ENCODE peak calls at places on chromosomes 1 and 21, in ten cellular contexts. P, V, H, G, U, B, J, A, Z and C are unnamed samples.

GRCh38 chr21:33931799-33932390 is 16.3 kb upstream of the ATP5PO start:
- DNase-seq in G (no peak), H (no peak), V (peak), J (no peak), Z (peak), P (no peak), B (no peak), U (no peak), A (no peak), C (peak)

GRCh38 chr1:57600424-57600823 is 176.6 kb upstream of the DAB1 start:
- DNase-seq in Z (no peak), V (no peak), G (no peak), H (no peak), A (no peak), J (no peak), U (no peak), P (no peak), B (no peak), C (no peak)

GRCh38 chr1:216750031-216750627 is 26.9 kb upstream of the ESRRG start:
- DNase-seq in A (peak), Z (no peak), B (peak), G (peak), J (no peak), P (peak), U (peak), H (no peak), V (peak), C (no peak)

GRCh38 chr1:193533883-193534282 is 347.5 kb upstream of the B3GALT2 start:
- DNase-seq in H (no peak), A (no peak), B (no peak), P (no peak), G (no peak), U (no peak), J (no peak), V (no peak), Z (no peak), C (no peak)

GRCh38 chr1:157967205-157967604 is 26.2 kb upstream of the KIRREL1 start:
- DNase-seq in A (no peak), J (no peak), B (no peak), P (no peak), H (no peak), G (no peak), Z (no peak), V (no peak), U (no peak), C (no peak)

GRCh38 chr1:245277276-245277675 is 122.5 kb downstream of the KIF26B start:
- DNase-seq in P (no peak), U (peak), A (no peak), V (no peak), H (no peak), Z (no peak), B (peak), G (no peak), J (no peak), C (no peak)

GRCh38 chr1:193763313-193763712 is 576.9 kb upstream of the B3GALT2 start:
- DNase-seq in H (no peak), G (peak), V (no peak), A (peak), J (no peak), P (peak), B (no peak), U (no peak), Z (no peak), C (no peak)

GRCh38 chr1:54499097-54500029 is 48.7 kb upstream of the ACOT11 start:
- DNase-seq in U (peak), H (no peak), P (peak), A (no peak), V (peak), G (peak), Z (peak), B (peak), J (no peak), C (peak)

GRCh38 chr1:32539584-32540571 is 651 bp downstream of the ZBTB8A start:
- DNase-seq in H (peak), G (peak), Z (peak), B (peak), A (peak), V (peak), J (no peak), U (peak), P (peak), C (peak)

GRCh38 chr1:158103860-158104522 is 76.7 kb upstream of the CD1D start:
- DNase-seq in Z (no peak), A (no peak), G (no peak), J (no peak), U (no peak), P (no peak), H (no peak), V (no peak), B (peak), C (no peak)

GRCh38 chr1:167095368-167095767 is 1.5 kb downstream of the STYXL2 start:
- DNase-seq in U (peak), P (peak), V (peak), B (peak), H (no peak), J (no peak), Z (no peak), A (peak), G (peak), C (no peak)

GRCh38 chr1:38308780-38309179 is 262.2 kb upstream of the POU3F1 start:
- DNase-seq in U (peak), V (no peak), Z (no peak), G (peak), P (no peak), H (no peak), B (peak), A (no peak), J (no peak), C (no peak)

GRCh38 chr1:244324176-244324883 is 127.4 kb downstream of the ADSS2 start:
- DNase-seq in Z (no peak), U (no peak), V (no peak), G (no peak), J (no peak), H (no peak), P (no peak), B (no peak), A (no peak), C (no peak)

GRCh38 chr1:226870323-226871046 is at the start of gene PSEN2:
- DNase-seq in H (peak), G (peak), B (peak), Z (peak), P (peak), J (peak), A (peak), V (peak), U (peak), C (peak)

GRCh38 chr1:67838180-67838912 is 5.1 kb upstream of the GNG12 start:
- DNase-seq in G (peak), B (peak), U (no peak), P (no peak), H (no peak), V (no peak), Z (no peak), J (no peak), A (peak), C (no peak)

GRCh38 chr1:108034396-108034795 is 69.4 kb upstream of the VAV3 start:
- DNase-seq in U (peak), J (no peak), G (no peak), P (no peak), Z (no peak), H (no peak), V (peak), A (no peak), B (no peak), C (no peak)

GRCh38 chr1:233082778-233083550 is 132.6 kb downstream of the NTPCR start:
- DNase-seq in H (no peak), A (no peak), J (no peak), Z (no peak), B (no peak), G (no peak), U (no peak), V (no peak), P (no peak), C (no peak)

GRCh38 chr1:50332941-50333594 is 90.2 kb downstream of the DMRTA2 start:
- DNase-seq in G (peak), B (peak), Z (peak), U (peak), J (peak), A (no peak), P (peak), H (peak), V (peak), C (no peak)

GRCh38 chr21:34688145-34688544 is 19.4 kb downstream of the CLIC6 start:
- DNase-seq in G (no peak), Z (no peak), U (no peak), P (peak), V (no peak), A (no peak), H (no peak), J (no peak), B (no peak), C (no peak)

GRCh38 chr1:12052008-12052573 is 11.0 kb upstream of the TNFRSF8 start:
- DNase-seq in B (peak), Z (peak), J (no peak), G (peak), H (peak), A (peak), V (peak), P (peak), U (no peak), C (no peak)

GRCh38 chr1:53324728-53325297 is 3.1 kb downstream of the LRP8 start:
- DNase-seq in V (no peak), G (peak), Z (no peak), A (no peak), P (no peak), H (no peak), B (no peak), U (no peak), J (no peak), C (no peak)

GRCh38 chr1:162069334-162070093 is at the start of gene NOS1AP:
- DNase-seq in B (peak), G (peak), J (peak), H (peak), U (peak), V (peak), A (peak), Z (peak), P (peak), C (peak)